ENCODE peak calls at places on chromosomes 12 and 14, in five cellular contexts. One of them, this sample, is unnamed.

GRCh38 chr12:21806255-21806654 is 31.7 kb upstream of the KCNJ8 start:
- DNase-seq in colonic mucosa: no peak
- DNase-seq in lower lobe of right lung: no peak
- DNase-seq in GM12865: no peak
- DNase-seq in cardiac muscle cell: no peak
- DNase-seq in this sample: no peak

GRCh38 chr12:96193725-96194571 is at the start of gene ELK3:
- DNase-seq in colonic mucosa: peak
- DNase-seq in lower lobe of right lung: peak
- DNase-seq in GM12865: peak
- DNase-seq in cardiac muscle cell: peak
- DNase-seq in this sample: no peak

GRCh38 chr14:104676694-104677505 is 12.5 kb upstream of the INF2 start:
- DNase-seq in colonic mucosa: peak
- DNase-seq in lower lobe of right lung: no peak
- DNase-seq in GM12865: peak
- DNase-seq in cardiac muscle cell: no peak
- DNase-seq in this sample: no peak

GRCh38 chr14:54920052-54920451 is 17.4 kb upstream of the GCH1 start:
- DNase-seq in colonic mucosa: no peak
- DNase-seq in lower lobe of right lung: no peak
- DNase-seq in GM12865: no peak
- DNase-seq in cardiac muscle cell: no peak
- DNase-seq in this sample: no peak

GRCh38 chr14:71187633-71188356 is 280.5 kb downstream of the PCNX1 start:
- DNase-seq in colonic mucosa: no peak
- DNase-seq in lower lobe of right lung: no peak
- DNase-seq in GM12865: no peak
- DNase-seq in cardiac muscle cell: peak
- DNase-seq in this sample: no peak

GRCh38 chr12:24977711-24978110 is 28.8 kb upstream of the BCAT1 start:
- DNase-seq in colonic mucosa: no peak
- DNase-seq in lower lobe of right lung: no peak
- DNase-seq in GM12865: no peak
- DNase-seq in cardiac muscle cell: peak
- DNase-seq in this sample: no peak

GRCh38 chr14:104820669-104821228 is 19.8 kb downstream of the ZBTB42 start:
- DNase-seq in colonic mucosa: peak
- DNase-seq in lower lobe of right lung: peak
- DNase-seq in GM12865: no peak
- DNase-seq in cardiac muscle cell: peak
- DNase-seq in this sample: no peak

GRCh38 chr14:98177551-98177950 is 1094.4 kb downstream of the BCL11B start:
- DNase-seq in colonic mucosa: no peak
- DNase-seq in lower lobe of right lung: no peak
- DNase-seq in GM12865: peak
- DNase-seq in cardiac muscle cell: no peak
- DNase-seq in this sample: no peak

GRCh38 chr12:53543539-53543938 is 36.3 kb upstream of the NPFF start:
- DNase-seq in colonic mucosa: peak
- DNase-seq in lower lobe of right lung: peak
- DNase-seq in GM12865: peak
- DNase-seq in cardiac muscle cell: peak
- DNase-seq in this sample: peak

GRCh38 chr14:33871394-33871793 is 79.5 kb downstream of the EGLN3 start:
- DNase-seq in colonic mucosa: no peak
- DNase-seq in lower lobe of right lung: no peak
- DNase-seq in GM12865: no peak
- DNase-seq in cardiac muscle cell: no peak
- DNase-seq in this sample: no peak

GRCh38 chr14:97107070-97107469 is 309.9 kb downstream of the VRK1 start:
- DNase-seq in colonic mucosa: no peak
- DNase-seq in lower lobe of right lung: no peak
- DNase-seq in GM12865: no peak
- DNase-seq in cardiac muscle cell: no peak
- DNase-seq in this sample: no peak

GRCh38 chr12:38847247-38847646 is 58.1 kb downstream of the CPNE8 start:
- DNase-seq in colonic mucosa: no peak
- DNase-seq in lower lobe of right lung: no peak
- DNase-seq in GM12865: peak
- DNase-seq in cardiac muscle cell: no peak
- DNase-seq in this sample: no peak

GRCh38 chr12:100229036-100229635 is 28.5 kb downstream of the ACTR6 start:
- DNase-seq in colonic mucosa: no peak
- DNase-seq in lower lobe of right lung: no peak
- DNase-seq in GM12865: peak
- DNase-seq in cardiac muscle cell: peak
- DNase-seq in this sample: no peak

GRCh38 chr12:5264006-5264405 is 167.9 kb upstream of the NTF3 start:
- DNase-seq in colonic mucosa: no peak
- DNase-seq in lower lobe of right lung: no peak
- DNase-seq in GM12865: no peak
- DNase-seq in cardiac muscle cell: no peak
- DNase-seq in this sample: no peak

GRCh38 chr12:105041186-105041585 is 43.1 kb downstream of the ALDH1L2 start:
- DNase-seq in colonic mucosa: no peak
- DNase-seq in lower lobe of right lung: no peak
- DNase-seq in GM12865: no peak
- DNase-seq in cardiac muscle cell: peak
- DNase-seq in this sample: no peak

GRCh38 chr12:52280319-52280795 is 5.9 kb downstream of the KRT86 start:
- DNase-seq in colonic mucosa: no peak
- DNase-seq in lower lobe of right lung: peak
- DNase-seq in GM12865: no peak
- DNase-seq in cardiac muscle cell: peak
- DNase-seq in this sample: peak

GRCh38 chr12:69916541-69917270 is 91.7 kb downstream of the MYRFL start:
- DNase-seq in colonic mucosa: no peak
- DNase-seq in lower lobe of right lung: no peak
- DNase-seq in GM12865: no peak
- DNase-seq in cardiac muscle cell: peak
- DNase-seq in this sample: no peak

GRCh38 chr14:21612324-21612723 is 22.4 kb downstream of the OR10G2 start:
- DNase-seq in colonic mucosa: no peak
- DNase-seq in lower lobe of right lung: no peak
- DNase-seq in GM12865: peak
- DNase-seq in cardiac muscle cell: peak
- DNase-seq in this sample: no peak

GRCh38 chr12:45994736-45995135 is 4.4 kb upstream of the SCAF11 start:
- DNase-seq in colonic mucosa: no peak
- DNase-seq in lower lobe of right lung: no peak
- DNase-seq in GM12865: no peak
- DNase-seq in cardiac muscle cell: no peak
- DNase-seq in this sample: no peak

GRCh38 chr14:31387091-31387490 is 33.3 kb downstream of the HEATR5A start:
- DNase-seq in colonic mucosa: no peak
- DNase-seq in lower lobe of right lung: no peak
- DNase-seq in GM12865: no peak
- DNase-seq in cardiac muscle cell: no peak
- DNase-seq in this sample: no peak

GRCh38 chr12:114904254-114905003 is 220.5 kb upstream of the TBX3 start:
- DNase-seq in colonic mucosa: no peak
- DNase-seq in lower lobe of right lung: no peak
- DNase-seq in GM12865: no peak
- DNase-seq in cardiac muscle cell: peak
- DNase-seq in this sample: peak

GRCh38 chr12:11446372-11446771 is 51.0 kb upstream of the PRB2 start:
- DNase-seq in colonic mucosa: no peak
- DNase-seq in lower lobe of right lung: no peak
- DNase-seq in GM12865: peak
- DNase-seq in cardiac muscle cell: no peak
- DNase-seq in this sample: no peak

GRCh38 chr14:31326111-31326510 is 94.2 kb downstream of the HEATR5A start:
- DNase-seq in colonic mucosa: no peak
- DNase-seq in lower lobe of right lung: no peak
- DNase-seq in GM12865: peak
- DNase-seq in cardiac muscle cell: peak
- DNase-seq in this sample: no peak

GRCh38 chr12:52573306-52573705 is 337 bp downstream of the KRT74 start:
- DNase-seq in colonic mucosa: no peak
- DNase-seq in lower lobe of right lung: no peak
- DNase-seq in GM12865: no peak
- DNase-seq in cardiac muscle cell: no peak
- DNase-seq in this sample: no peak

GRCh38 chr12:122980192-122981035 is at the start of gene ARL6IP4:
- DNase-seq in colonic mucosa: peak
- DNase-seq in lower lobe of right lung: peak
- DNase-seq in GM12865: peak
- DNase-seq in cardiac muscle cell: peak
- DNase-seq in this sample: no peak

GRCh38 chr12:119804011-119804641 is 73.0 kb downstream of the CIT start:
- DNase-seq in colonic mucosa: no peak
- DNase-seq in lower lobe of right lung: peak
- DNase-seq in GM12865: peak
- DNase-seq in cardiac muscle cell: peak
- DNase-seq in this sample: peak

GRCh38 chr12:50120521-50120920 is 8.5 kb downstream of the COX14 start:
- DNase-seq in colonic mucosa: no peak
- DNase-seq in lower lobe of right lung: no peak
- DNase-seq in GM12865: no peak
- DNase-seq in cardiac muscle cell: no peak
- DNase-seq in this sample: no peak

GRCh38 chr12:89351489-89352241 is 636 bp downstream of the DUSP6 start:
- DNase-seq in colonic mucosa: peak
- DNase-seq in lower lobe of right lung: peak
- DNase-seq in GM12865: peak
- DNase-seq in cardiac muscle cell: peak
- DNase-seq in this sample: no peak

GRCh38 chr12:89350260-89350659 is 2.0 kb downstream of the DUSP6 start:
- DNase-seq in colonic mucosa: no peak
- DNase-seq in lower lobe of right lung: no peak
- DNase-seq in GM12865: no peak
- DNase-seq in cardiac muscle cell: no peak
- DNase-seq in this sample: no peak

GRCh38 chr12:89348894-89349669 is 3.2 kb downstream of the DUSP6 start:
- DNase-seq in colonic mucosa: no peak
- DNase-seq in lower lobe of right lung: no peak
- DNase-seq in GM12865: no peak
- DNase-seq in cardiac muscle cell: peak
- DNase-seq in this sample: no peak

GRCh38 chr12:89350661-89351488 is 1.4 kb downstream of the DUSP6 start:
- DNase-seq in colonic mucosa: peak
- DNase-seq in lower lobe of right lung: peak
- DNase-seq in GM12865: peak
- DNase-seq in cardiac muscle cell: peak
- DNase-seq in this sample: no peak

GRCh38 chr12:89349814-89350213 is 2.5 kb downstream of the DUSP6 start:
- DNase-seq in colonic mucosa: peak
- DNase-seq in lower lobe of right lung: no peak
- DNase-seq in GM12865: no peak
- DNase-seq in cardiac muscle cell: peak
- DNase-seq in this sample: no peak
- H3K4me3 ChIP-seq in colonic mucosa: peak
- H3K4me3 ChIP-seq in lower lobe of right lung: peak
- H3K4me3 ChIP-seq in GM12865: no peak
- H3K4me3 ChIP-seq in cardiac muscle cell: peak
- H3K4me3 ChIP-seq in this sample: peak

GRCh38 chr12:67811437-67812361 is 163.2 kb downstream of the DYRK2 start:
- DNase-seq in colonic mucosa: no peak
- DNase-seq in lower lobe of right lung: no peak
- DNase-seq in GM12865: no peak
- DNase-seq in cardiac muscle cell: peak
- DNase-seq in this sample: peak

GRCh38 chr12:67813509-67813908 is 165.0 kb downstream of the DYRK2 start:
- DNase-seq in colonic mucosa: no peak
- DNase-seq in lower lobe of right lung: no peak
- DNase-seq in GM12865: no peak
- DNase-seq in cardiac muscle cell: no peak
- DNase-seq in this sample: no peak

GRCh38 chr12:67807808-67808207 is 159.3 kb downstream of the DYRK2 start:
- DNase-seq in colonic mucosa: no peak
- DNase-seq in lower lobe of right lung: no peak
- DNase-seq in GM12865: no peak
- DNase-seq in cardiac muscle cell: peak
- DNase-seq in this sample: no peak

GRCh38 chr12:67804168-67804567 is 155.6 kb downstream of the DYRK2 start:
- DNase-seq in colonic mucosa: no peak
- DNase-seq in lower lobe of right lung: no peak
- DNase-seq in GM12865: peak
- DNase-seq in cardiac muscle cell: no peak
- DNase-seq in this sample: no peak

DNA sequence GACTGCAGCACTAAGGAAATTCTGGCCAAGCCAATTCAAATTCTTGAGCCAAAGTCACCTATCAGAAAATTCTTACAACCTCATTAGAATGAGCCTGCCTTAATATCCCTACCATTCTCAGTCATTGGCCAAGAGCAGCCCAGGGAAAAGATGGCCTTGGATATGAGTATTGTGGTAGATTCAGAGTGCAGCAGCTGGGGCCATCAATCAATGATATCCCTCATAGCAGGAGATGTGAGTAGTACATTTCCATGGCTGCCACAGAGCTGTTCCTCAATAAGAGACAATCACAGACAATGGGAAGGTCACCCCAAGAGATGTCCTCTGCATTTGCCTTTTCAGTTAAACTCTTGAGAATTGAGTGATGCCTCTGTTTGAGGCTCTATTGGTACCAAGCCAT is 161.6 kb downstream of the DYRK2 start:
- DNase-seq in colonic mucosa: no peak
- DNase-seq in lower lobe of right lung: no peak
- DNase-seq in GM12865: no peak
- DNase-seq in cardiac muscle cell: no peak
- DNase-seq in this sample: no peak
- H3K4me3 ChIP-seq in colonic mucosa: no peak
- H3K4me3 ChIP-seq in lower lobe of right lung: no peak
- H3K4me3 ChIP-seq in GM12865: no peak
- H3K4me3 ChIP-seq in cardiac muscle cell: no peak
- H3K4me3 ChIP-seq in this sample: no peak

GRCh38 chr12:76202621-76203020 is 118.1 kb upstream of the NAP1L1 start:
- DNase-seq in colonic mucosa: no peak
- DNase-seq in lower lobe of right lung: no peak
- DNase-seq in GM12865: no peak
- DNase-seq in cardiac muscle cell: no peak
- DNase-seq in this sample: no peak

GRCh38 chr12:76198839-76199238 is 114.4 kb upstream of the NAP1L1 start:
- DNase-seq in colonic mucosa: no peak
- DNase-seq in lower lobe of right lung: no peak
- DNase-seq in GM12865: no peak
- DNase-seq in cardiac muscle cell: no peak
- DNase-seq in this sample: no peak

GRCh38 chr12:76199808-76200207 is 115.3 kb upstream of the NAP1L1 start:
- DNase-seq in colonic mucosa: no peak
- DNase-seq in lower lobe of right lung: no peak
- DNase-seq in GM12865: no peak
- DNase-seq in cardiac muscle cell: peak
- DNase-seq in this sample: no peak

GRCh38 chr12:76201758-76202157 is 117.3 kb upstream of the NAP1L1 start:
- DNase-seq in colonic mucosa: no peak
- DNase-seq in lower lobe of right lung: no peak
- DNase-seq in GM12865: no peak
- DNase-seq in cardiac muscle cell: no peak
- DNase-seq in this sample: no peak

GRCh38 chr12:76201316-76201715 is 116.8 kb upstream of the NAP1L1 start:
- DNase-seq in colonic mucosa: no peak
- DNase-seq in lower lobe of right lung: no peak
- DNase-seq in GM12865: no peak
- DNase-seq in cardiac muscle cell: no peak
- DNase-seq in this sample: no peak
- H3K4me3 ChIP-seq in colonic mucosa: no peak
- H3K4me3 ChIP-seq in lower lobe of right lung: no peak
- H3K4me3 ChIP-seq in GM12865: no peak
- H3K4me3 ChIP-seq in cardiac muscle cell: no peak
- H3K4me3 ChIP-seq in this sample: no peak

GRCh38 chr14:61472801-61473376 is 151.5 kb downstream of the PRKCH start:
- DNase-seq in colonic mucosa: no peak
- DNase-seq in lower lobe of right lung: no peak
- DNase-seq in GM12865: peak
- DNase-seq in cardiac muscle cell: peak
- DNase-seq in this sample: no peak
- H3K4me3 ChIP-seq in colonic mucosa: no peak
- H3K4me3 ChIP-seq in lower lobe of right lung: no peak
- H3K4me3 ChIP-seq in GM12865: no peak
- H3K4me3 ChIP-seq in cardiac muscle cell: no peak
- H3K4me3 ChIP-seq in this sample: no peak

This sample was measured in kidney epithelial cell.